ENCODE peak calls at places on chromosome 20, in seven cellular contexts. C is astrocyte, L is nephron progenitor cell, D is mesothelial cell of epicardium, Z is adrenal gland, B is psoas muscle, A is hepatocyte. F is an unnamed sample.

GRCh38 chr20:63738687-63739128 is 868 bp upstream of the SLC2A4RG start:
- DNase-seq in C (no peak), L (peak), D (no peak), Z (peak), B (peak), A (peak), F (peak)

GRCh38 chr20:47543006-47543431 is 41.3 kb downstream of the NCOA3 start:
- DNase-seq in C (peak), L (no peak), D (no peak), Z (no peak), B (no peak), A (no peak), F (no peak)

GRCh38 chr20:10864076-10864672 is 190.4 kb upstream of the JAG1 start:
- DNase-seq in C (peak), L (no peak), D (no peak), Z (no peak), B (no peak), A (peak), F (no peak)

GRCh38 chr20:58366016-58366415 is 23.0 kb upstream of the VAPB start:
- DNase-seq in C (no peak), L (peak), D (no peak), Z (no peak), B (no peak), A (no peak), F (no peak)

GRCh38 chr20:50996901-50997830 is 25.7 kb downstream of the KCNG1 start:
- DNase-seq in C (peak), L (no peak), D (no peak), Z (no peak), B (no peak), A (no peak), F (no peak)

GRCh38 chr20:58028123-58028522 is 200.3 kb downstream of the ANKRD60 start:
- DNase-seq in C (no peak), L (peak), D (no peak), Z (no peak), B (no peak), A (no peak), F (no peak)

GRCh38 chr20:50788045-50788867 is 6.6 kb upstream of the BCAS4 start:
- DNase-seq in C (peak), L (no peak), D (no peak), Z (peak), B (peak), A (peak), F (no peak)

GRCh38 chr20:8749101-8749500 is 319.8 kb upstream of the PLCB4 start:
- DNase-seq in C (peak), L (no peak), D (no peak), Z (no peak), B (no peak), A (no peak), F (no peak)

GRCh38 chr20:967796-968742 is 34.0 kb downstream of the RSPO4 start:
- DNase-seq in C (peak), L (no peak), D (no peak), Z (no peak), B (no peak), A (no peak), F (no peak)

GRCh38 chr20:11919046-11919445 is 1.4 kb downstream of the BTBD3 start:
- DNase-seq in C (peak), L (no peak), D (no peak), Z (no peak), B (no peak), A (peak), F (no peak)

GRCh38 chr20:11350126-11351005 is 567.3 kb upstream of the BTBD3 start:
- DNase-seq in C (peak), L (no peak), D (no peak), Z (no peak), B (no peak), A (peak), F (peak)

GRCh38 chr20:46572181-46572580 is 21.7 kb upstream of the OCSTAMP start:
- DNase-seq in C (no peak), L (no peak), D (no peak), Z (peak), B (no peak), A (no peak), F (no peak)

GRCh38 chr20:43490038-43490437 is 17.5 kb upstream of the L3MBTL1 start:
- DNase-seq in C (no peak), L (no peak), D (no peak), Z (no peak), B (no peak), A (no peak), F (no peak)

GRCh38 chr20:64037498-64038213 is 1.7 kb downstream of the C20orf204 start:
- DNase-seq in C (no peak), L (no peak), D (no peak), Z (no peak), B (no peak), A (no peak), F (no peak)

GRCh38 chr20:16955971-16956370 is 207.8 kb downstream of the OTOR start:
- DNase-seq in C (no peak), L (no peak), D (no peak), Z (no peak), B (no peak), A (no peak), F (no peak)

GRCh38 chr20:43893930-43894329 is 20.7 kb upstream of the TOX2 start:
- DNase-seq in C (peak), L (no peak), D (no peak), Z (no peak), B (no peak), A (no peak), F (no peak)

GRCh38 chr20:25054133-25054820 is 3.7 kb downstream of the ACSS1 start:
- DNase-seq in C (no peak), L (no peak), D (no peak), Z (peak), B (no peak), A (no peak), F (no peak)

GRCh38 chr20:10655723-10656122 is 18.1 kb downstream of the JAG1 start:
- DNase-seq in C (no peak), L (peak), D (no peak), Z (no peak), B (no peak), A (no peak), F (no peak)

GRCh38 chr20:31738729-31739549 is at the start of gene TPX2:
- DNase-seq in C (peak), L (peak), D (peak), Z (peak), B (peak), A (peak), F (peak)
- TF ChIP-seq CTCF in C (no peak), L (no peak), D (no peak), Z (peak), B (no peak), A (peak), F (peak)

DNA sequence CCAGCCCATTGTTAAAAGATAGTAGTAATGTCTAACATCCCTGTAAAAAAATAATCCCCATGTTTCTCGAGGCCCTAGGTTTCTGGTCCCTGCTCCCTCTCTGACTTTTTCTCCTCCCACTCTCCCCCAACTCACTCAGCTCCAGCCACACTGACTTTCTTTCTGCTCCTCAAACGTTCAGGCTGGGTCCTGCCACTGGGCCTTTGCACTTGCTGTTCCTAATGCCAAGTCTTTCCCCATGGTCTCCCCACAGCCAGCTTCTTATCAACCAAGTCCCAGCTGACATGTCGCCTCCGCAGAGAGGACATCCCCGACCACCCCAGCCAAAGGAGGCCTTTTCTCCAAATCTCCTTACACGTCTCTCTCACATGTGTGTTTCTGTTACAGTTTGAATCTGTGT is 21.8 kb upstream of the PTGIS start:
- DNase-seq in C (no peak), L (no peak), D (no peak), Z (no peak), B (no peak), A (no peak), F (no peak)
- TF ChIP-seq CTCF in C (no peak), L (no peak), D (no peak), Z (no peak), B (no peak), A (no peak), F (no peak)

GRCh38 chr20:18034039-18034438 is 23.7 kb downstream of the OVOL2 start:
- DNase-seq in C (no peak), L (no peak), D (no peak), Z (no peak), B (no peak), A (no peak), F (no peak)

GRCh38 chr20:18031888-18032509 is 25.7 kb downstream of the OVOL2 start:
- DNase-seq in C (no peak), L (no peak), D (no peak), Z (no peak), B (no peak), A (peak), F (no peak)

GRCh38 chr20:18030020-18030419 is 27.7 kb downstream of the OVOL2 start:
- DNase-seq in C (no peak), L (no peak), D (no peak), Z (no peak), B (no peak), A (no peak), F (no peak)

GRCh38 chr20:18031050-18031449 is 26.7 kb downstream of the OVOL2 start:
- DNase-seq in C (no peak), L (no peak), D (no peak), Z (no peak), B (no peak), A (no peak), F (no peak)

GRCh38 chr20:18032977-18033892 is 24.5 kb downstream of the OVOL2 start:
- DNase-seq in C (no peak), L (peak), D (no peak), Z (no peak), B (no peak), A (peak), F (no peak)
- TF ChIP-seq CTCF in C (no peak), L (peak), D (peak), Z (no peak), B (no peak), A (no peak), F (peak)

GRCh38 chr20:62376112-62377063 is 9.3 kb upstream of the LAMA5 start:
- DNase-seq in C (no peak), L (peak), D (peak), Z (peak), B (peak), A (peak), F (no peak)
- TF ChIP-seq CTCF in C (peak), L (peak), D (peak), Z (peak), B (peak), A (peak), F (peak)

GRCh38 chr20:36480456-36481048 is 60.8 kb upstream of the MYL9 start:
- DNase-seq in C (no peak), L (no peak), D (no peak), Z (no peak), B (no peak), A (no peak), F (no peak)

GRCh38 chr20:36481380-36482043 is 59.8 kb upstream of the MYL9 start:
- DNase-seq in C (no peak), L (no peak), D (no peak), Z (no peak), B (no peak), A (no peak), F (no peak)

GRCh38 chr20:36478137-36478905 is 63.0 kb upstream of the MYL9 start:
- DNase-seq in C (no peak), L (no peak), D (no peak), Z (no peak), B (no peak), A (no peak), F (no peak)

GRCh38 chr20:36482044-36482473 is 59.3 kb upstream of the MYL9 start:
- DNase-seq in C (no peak), L (no peak), D (no peak), Z (peak), B (peak), A (no peak), F (no peak)

DNA sequence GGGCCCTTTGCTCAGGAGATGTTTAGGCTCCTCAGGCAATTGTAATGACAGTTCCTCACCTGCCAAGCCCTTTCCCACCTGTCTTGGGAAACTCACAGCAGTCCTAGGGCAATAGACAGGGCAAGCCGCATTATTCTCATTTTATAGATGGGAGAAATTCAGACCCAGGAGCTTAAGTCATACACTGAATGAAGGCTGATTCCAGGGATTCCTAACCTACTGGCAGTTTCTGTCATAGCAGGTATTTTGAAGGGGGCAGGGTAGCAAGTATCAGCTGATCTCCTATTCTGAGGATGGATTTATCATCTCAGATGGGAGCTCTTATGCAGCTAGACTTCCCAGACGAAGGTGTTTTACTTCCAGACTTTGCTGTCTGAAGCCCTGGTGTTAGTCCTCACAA is 61.4 kb upstream of the MYL9 start:
- DNase-seq in C (no peak), L (no peak), D (no peak), Z (no peak), B (no peak), A (no peak), F (no peak)
- TF ChIP-seq CTCF in C (no peak), L (no peak), D (peak), Z (no peak), B (no peak), A (no peak), F (no peak)

GRCh38 chr20:15909995-15910394 is 663.3 kb downstream of the KIF16B start:
- DNase-seq in C (no peak), L (no peak), D (no peak), Z (no peak), B (no peak), A (no peak), F (no peak)
- TF ChIP-seq CTCF in C (no peak), L (no peak), D (no peak), Z (no peak), B (no peak), A (no peak), F (no peak)

DNA sequence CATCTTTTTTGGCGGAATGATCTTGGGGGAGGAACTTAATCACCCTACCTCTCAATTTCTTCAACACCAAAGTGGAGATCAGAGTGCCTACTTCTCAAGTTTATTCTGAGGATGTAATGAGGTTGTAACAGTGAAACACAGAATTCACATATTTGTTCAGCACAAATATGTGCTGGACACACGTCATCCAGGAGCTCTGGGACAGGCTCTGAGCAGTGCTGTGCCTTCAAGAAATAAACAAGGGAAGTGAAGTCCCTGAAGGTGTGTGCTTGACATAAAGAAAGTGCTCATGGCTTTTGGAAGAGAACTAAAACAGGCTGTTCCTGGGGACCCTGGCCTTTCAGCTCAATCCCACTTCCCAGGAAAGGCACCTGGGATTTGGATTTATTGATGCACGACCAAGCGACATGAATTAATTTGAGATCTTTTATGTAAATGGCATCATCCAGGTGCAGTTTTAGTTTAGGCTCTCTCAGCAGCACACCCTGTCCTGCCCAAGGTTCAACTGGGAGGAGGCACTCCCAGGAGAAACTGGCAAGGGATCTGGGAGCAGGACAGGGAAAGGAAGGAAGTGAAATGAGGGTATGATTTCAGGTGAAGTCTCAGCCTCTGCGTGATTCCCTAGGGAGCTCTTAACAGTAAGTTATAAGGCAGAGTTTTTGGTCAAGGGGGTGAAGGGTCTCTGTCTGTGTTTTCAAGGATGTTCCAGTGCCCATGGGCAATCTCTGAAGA is 211.0 kb downstream of the FOXA2 start:
- DNase-seq in C (no peak), L (no peak), D (no peak), Z (no peak), B (no peak), A (no peak), F (no peak)
- TF ChIP-seq CTCF in C (no peak), L (no peak), D (no peak), Z (no peak), B (no peak), A (no peak), F (no peak)

DNA sequence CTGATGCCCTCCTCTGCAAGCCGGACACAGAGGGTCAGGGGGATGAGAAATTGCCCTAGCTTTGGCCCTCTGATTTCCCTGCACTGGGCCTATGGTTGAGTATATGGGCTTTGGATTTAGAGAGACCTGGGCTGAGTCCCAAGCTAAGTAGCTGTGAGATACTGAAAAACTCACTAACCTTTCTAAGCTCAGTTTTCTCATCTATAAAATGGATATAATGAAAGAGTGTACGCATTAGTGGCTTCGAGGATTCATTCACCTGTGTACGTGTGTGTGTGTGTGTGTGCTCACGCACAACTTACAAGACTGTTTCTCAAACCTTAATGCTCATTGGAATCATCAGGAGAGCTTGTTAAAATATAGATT is 12.7 kb upstream of the RBPJL start:
- DNase-seq in C (no peak), L (no peak), D (no peak), Z (no peak), B (no peak), A (no peak), F (no peak)
- TF ChIP-seq CTCF in C (no peak), L (peak), D (no peak), Z (no peak), B (no peak), A (no peak), F (peak)

DNA sequence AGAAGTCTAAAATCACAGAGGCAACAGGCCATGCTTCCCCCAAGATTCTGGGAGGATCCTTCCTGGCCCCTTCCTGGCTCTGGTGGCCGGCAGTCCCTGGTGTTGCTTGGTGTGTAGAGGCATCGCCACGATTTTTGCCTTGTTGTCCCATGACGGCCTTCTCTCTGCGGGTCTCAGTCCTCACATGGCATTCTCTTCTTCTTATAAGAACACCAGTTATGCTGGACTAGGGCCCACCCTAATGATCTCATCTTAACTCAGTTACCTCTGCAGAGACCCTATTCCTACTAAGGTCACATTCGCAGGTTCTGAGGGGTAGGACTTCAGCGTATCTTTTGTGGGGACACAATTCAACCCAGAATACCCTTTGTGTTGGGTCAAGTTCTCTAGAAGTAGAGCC is 168.0 kb downstream of the LINC00237 start:
- DNase-seq in C (no peak), L (no peak), D (no peak), Z (no peak), B (no peak), A (no peak), F (no peak)
- TF ChIP-seq CTCF in C (no peak), L (no peak), D (no peak), Z (no peak), B (no peak), A (no peak), F (no peak)

DNA sequence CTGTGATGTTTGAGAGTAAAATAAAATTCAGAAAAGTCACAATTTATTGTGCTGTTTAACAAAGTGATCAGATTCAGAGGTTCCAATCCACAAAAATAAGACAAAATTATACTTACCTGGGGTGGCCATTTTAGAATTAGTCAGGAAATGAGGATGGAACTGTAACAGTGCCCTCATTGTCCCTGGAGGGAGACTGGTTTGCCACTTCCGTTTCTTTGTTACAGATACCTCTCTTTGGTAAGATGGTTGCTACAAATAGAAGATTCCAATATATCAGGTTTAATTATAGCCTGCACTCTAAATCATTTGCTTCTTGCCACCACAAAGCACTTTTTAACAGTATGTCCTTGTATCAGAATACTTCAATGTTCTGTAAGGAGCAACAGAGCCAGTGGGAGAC is 95.6 kb downstream of the CTNNBL1 start:
- DNase-seq in C (no peak), L (no peak), D (no peak), Z (no peak), B (no peak), A (no peak), F (no peak)
- TF ChIP-seq CTCF in C (no peak), L (no peak), D (no peak), Z (no peak), B (no peak), A (no peak), F (no peak)

F was measured in neural crest cell.